ENCODE peak calls at places on chromosomes 16 and 17, in five cellular contexts. P is cardiac fibroblast; R is posterior cingulate gyrus; Y is mucosa of descending colon; A is stimulated activated CD4-positive, alpha-beta T cell treated with anti-CD3 and anti-CD28 coated beads, TNF-alpha, amount 100 ng/mL, for 24 hours. M is an unnamed sample.

GRCh38 chr16:14409563-14409962 is 220.5 kb downstream of the PARN start:
- DNase-seq in P (peak), R (no peak), Y (no peak), A (no peak), M (peak)

GRCh38 chr16:59737274-59737673 is 1003.2 kb upstream of the GOT2 start:
- DNase-seq in P (no peak), R (no peak), Y (no peak), A (no peak), M (no peak)

GRCh38 chr16:17431012-17431411 is 39.7 kb downstream of the XYLT1 start:
- DNase-seq in P (peak), R (no peak), Y (no peak), A (no peak), M (no peak)

GRCh38 chr16:65663774-65664173 is 541.9 kb upstream of the CDH11 start:
- DNase-seq in P (no peak), R (no peak), Y (no peak), A (no peak), M (no peak)

GRCh38 chr17:17191346-17191792 is 14.8 kb downstream of the PLD6 start:
- DNase-seq in P (peak), R (no peak), Y (no peak), A (no peak), M (peak)

GRCh38 chr17:68972119-68972704 is 17.0 kb upstream of the ABCA8 start:
- DNase-seq in P (peak), R (no peak), Y (no peak), A (no peak), M (peak)

GRCh38 chr16:89112377-89113151 is 18.9 kb downstream of the ACSF3 start:
- DNase-seq in P (no peak), R (no peak), Y (peak), A (no peak), M (no peak)

GRCh38 chr17:75131278-75132017 is at the start of gene NT5C:
- DNase-seq in P (peak), R (peak), Y (peak), A (peak), M (peak)

GRCh38 chr17:45735488-45735887 is 48.6 kb upstream of the CRHR1 start:
- DNase-seq in P (no peak), R (no peak), Y (no peak), A (no peak), M (no peak)

GRCh38 chr17:65340401-65340800 is 203.2 kb downstream of the RGS9 start:
- DNase-seq in P (no peak), R (no peak), Y (no peak), A (no peak), M (no peak)

GRCh38 chr17:44359458-44360143 is 4.1 kb downstream of the FAM171A2 start:
- DNase-seq in P (no peak), R (no peak), Y (no peak), A (no peak), M (no peak)

GRCh38 chr17:78230996-78231931 is at the start of gene TMEM235:
- DNase-seq in P (no peak), R (peak), Y (no peak), A (no peak), M (no peak)

GRCh38 chr17:38613525-38613980 is 7.8 kb upstream of the SRCIN1 start:
- DNase-seq in P (no peak), R (no peak), Y (no peak), A (no peak), M (no peak)

GRCh38 chr17:383771-384621 is 31.4 kb upstream of the RPH3AL start:
- DNase-seq in P (no peak), R (no peak), Y (no peak), A (no peak), M (no peak)

GRCh38 chr16:66364117-66364958 is 2.2 kb upstream of the CDH5 start:
- DNase-seq in P (peak), R (no peak), Y (peak), A (no peak), M (peak)

GRCh38 chr17:18038149-18038850 is 668 bp downstream of the ATPAF2 start:
- DNase-seq in P (peak), R (no peak), Y (no peak), A (peak), M (no peak)

GRCh38 chr16:67268136-67268579 is 11.2 kb upstream of the PLEKHG4 start:
- DNase-seq in P (peak), R (no peak), Y (peak), A (no peak), M (peak)

GRCh38 chr16:55470533-55471371 is 8.2 kb upstream of the MMP2 start:
- DNase-seq in P (peak), R (no peak), Y (no peak), A (no peak), M (peak)

GRCh38 chr16:11014159-11014558 is 69.8 kb downstream of the CLEC16A start:
- DNase-seq in P (peak), R (no peak), Y (no peak), A (no peak), M (no peak)

GRCh38 chr16:76882105-76882504 is 308.9 kb upstream of the MON1B start:
- DNase-seq in P (peak), R (no peak), Y (no peak), A (no peak), M (no peak)

GRCh38 chr17:12545877-12546513 is 119.7 kb upstream of the MYOCD start:
- DNase-seq in P (peak), R (no peak), Y (no peak), A (no peak), M (peak)

GRCh38 chr17:6474906-6475305 is 30.7 kb downstream of the PIMREG start:
- DNase-seq in P (no peak), R (no peak), Y (no peak), A (no peak), M (no peak)